ENCODE peak calls at places on chromosomes 13 and 19, in four cellular contexts. K, L, Y and G are unnamed samples.

GRCh38 chr13:29888306-29888705 is 37.9 kb upstream of the UBL3 start:
- DNase-seq in K (no peak), L (peak; percentile 18), Y (no peak), G (no peak)

GRCh38 chr13:45678282-45678681 is 23.8 kb upstream of the CBY2 start:
- DNase-seq in Y (no peak), L (no peak), K (no peak), G (no peak)

GRCh38 chr19:29378126-29378525 is 147.7 kb upstream of the VSTM2B start:
- DNase-seq in Y (no peak), K (no peak), L (no peak), G (peak; percentile 3)

GRCh38 chr13:62799931-62800436 is 1384.3 kb upstream of the PCDH20 start:
- DNase-seq in L (no peak), K (no peak), Y (no peak), G (no peak)

GRCh38 chr13:44280461-44280860 is 93.2 kb upstream of the SERP2 start:
- DNase-seq in K (no peak), L (no peak), Y (no peak), G (peak; percentile 25)

GRCh38 chr19:47112664-47113445 is 721 bp downstream of the ZC3H4 start:
- DNase-seq in L (peak; percentile 100), K (peak; percentile 100), Y (peak; percentile 98), G (peak; percentile 100)

GRCh38 chr13:100100115-100100879 is 11.4 kb downstream of the PCCA start:
- DNase-seq in L (no peak), Y (peak; percentile 54), K (no peak), G (no peak)

GRCh38 chr13:58712191-58712590 is 1080.6 kb downstream of the PCDH17 start:
- DNase-seq in L (no peak), Y (no peak), K (no peak), G (no peak)

GRCh38 chr13:111503905-111504695 is 183.7 kb downstream of the TEX29 start:
- DNase-seq in L (no peak), K (no peak), Y (no peak), G (peak; percentile 45)

GRCh38 chr13:102897371-102898138 is 51.7 kb downstream of the ERCC5 start:
- DNase-seq in L (no peak), Y (no peak), K (peak; percentile 73), G (no peak)

GRCh38 chr19:50418186-50419021 is at the start of gene SPIB:
- DNase-seq in Y (no peak), L (peak; percentile 54), K (no peak), G (no peak)

GRCh38 chr19:27843861-27844260 is 1369.1 kb downstream of the UQCRFS1 start:
- DNase-seq in K (no peak), L (no peak), Y (no peak), G (no peak)

GRCh38 chr19:17811681-17812080 is 9.6 kb downstream of the INSL3 start:
- DNase-seq in L (no peak), K (no peak), Y (no peak), G (no peak)

GRCh38 chr13:20197361-20197834 is 4.7 kb upstream of the GJB2 start:
- DNase-seq in L (peak; percentile 56), Y (no peak), K (no peak), G (no peak)

GRCh38 chr19:47509973-47510372 is 4.9 kb downstream of the NAPA start:
- DNase-seq in Y (peak; percentile 55), K (peak; percentile 76), L (no peak), G (peak; percentile 48)

GRCh38 chr13:65921933-65922332 is 1308.2 kb downstream of the PCDH9 start:
- DNase-seq in K (no peak), L (no peak), Y (no peak), G (no peak)

GRCh38 chr19:32682317-32682716 is 6.7 kb downstream of the RGS9BP start:
- DNase-seq in Y (no peak), K (no peak), L (no peak), G (no peak)

GRCh38 chr13:69579351-69579750 is 528.3 kb upstream of the ATXN8OS start:
- DNase-seq in K (no peak), Y (no peak), L (peak; percentile 18), G (no peak)

DNA sequence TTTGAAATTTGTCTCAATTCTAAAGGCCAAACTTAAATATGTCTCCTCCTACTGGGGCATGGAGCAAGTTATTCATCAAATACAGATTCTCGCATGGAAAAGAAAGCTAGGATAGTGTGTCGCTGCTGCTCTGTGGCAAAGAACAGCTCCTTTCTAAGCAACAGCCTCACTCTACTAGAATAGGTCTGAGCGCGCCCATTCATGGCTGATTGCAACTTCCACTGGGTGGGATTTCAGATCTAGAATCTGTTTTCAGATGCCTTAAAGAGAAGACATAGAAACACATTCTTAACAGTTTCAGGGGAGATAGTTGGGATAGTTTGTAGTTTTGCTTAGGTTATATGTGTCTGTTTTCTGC is 2.4 kb downstream of the RGCC start:
- DNase-seq in L (no peak), K (no peak), Y (no peak), G (no peak)
- H3K4me3 ChIP-seq in L (no peak overlapping the region), K (peak overlapping the region; percentile 67), Y (no peak overlapping the region), G (no peak overlapping the region)

DNA sequence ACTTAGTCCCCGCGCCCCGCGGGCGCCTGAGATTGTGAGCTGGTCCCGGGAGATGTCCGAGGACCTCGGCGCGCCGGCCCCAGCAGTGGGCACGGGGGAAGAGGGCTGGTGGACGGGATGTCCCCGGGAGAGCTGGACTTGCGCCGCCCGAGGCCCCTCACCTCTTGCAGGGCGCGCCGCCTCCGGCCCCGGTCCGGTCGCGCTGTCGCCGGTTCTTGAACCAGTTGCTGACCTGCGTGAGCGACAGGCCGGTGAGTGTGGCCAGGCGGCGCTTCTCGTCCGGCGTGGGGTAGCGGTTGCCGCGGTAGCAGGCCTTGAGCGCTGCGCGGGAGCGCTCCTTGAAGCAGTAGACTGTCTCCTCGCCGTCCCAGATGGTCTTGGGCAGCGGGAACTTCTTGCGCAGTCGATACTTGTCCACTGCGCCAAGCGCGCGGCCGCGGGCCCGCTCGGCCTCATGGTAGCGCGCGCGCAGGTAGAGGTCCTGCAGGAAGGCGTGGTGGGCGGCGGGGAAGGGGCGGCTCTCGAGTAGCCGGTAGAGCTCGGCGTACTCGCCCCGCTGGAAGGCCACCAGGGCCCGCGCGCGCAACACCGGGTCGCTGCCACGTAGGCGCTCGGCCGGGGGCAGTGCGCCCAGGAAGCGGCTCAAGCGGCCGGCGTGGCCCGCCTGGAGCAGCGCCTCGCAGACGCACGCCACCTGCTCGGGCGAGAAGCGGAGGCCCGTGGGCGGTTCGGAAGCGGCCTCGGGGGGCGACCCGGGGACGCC is 990 bp downstream of the SIX5 start:
- DNase-seq in K (peak; percentile 81), L (peak; percentile 74), Y (peak; percentile 80), G (peak; percentile 93)
- TF ChIP-seq POLR2A in K (peak; percentile 68), L (peak; percentile 46), Y (peak; percentile 57), G (no peak)

GRCh38 chr13:51444922-51445321 is 7.9 kb downstream of the INTS6 start:
- DNase-seq in Y (no peak), K (no peak), L (peak; percentile 70), G (no peak)
- TF ChIP-seq CTCF in Y (no peak), K (no peak), L (no peak), G (no peak)

GRCh38 chr19:54021932-54022331 is 30.5 kb downstream of the CACNG6 start:
- DNase-seq in L (no peak), Y (no peak), K (no peak), G (no peak)
- H3K4me3 ChIP-seq in L (no peak overlapping the region), Y (no peak overlapping the region), K (no peak overlapping the region), G (no peak overlapping the region)